ENCODE peak calls at places on chromosomes 16 and 17, in seven cellular contexts. V, T, S, F, I, Y and R are unnamed samples.

GRCh38 chr16:58021661-58022551 is 3.6 kb upstream of the MMP15 start:
- DNase-seq in V (no peak), T (no peak), S (no peak), F (no peak), I (no peak), Y (no peak), R (no peak)

GRCh38 chr16:75462804-75463203 is 1.7 kb downstream of the TMEM170A start:
- DNase-seq in V (no peak), T (no peak), S (no peak), F (no peak), I (no peak), Y (no peak), R (no peak)

GRCh38 chr17:388087-388486 is 35.5 kb upstream of the RPH3AL start:
- DNase-seq in V (no peak), T (no peak), S (no peak), F (no peak), I (no peak), Y (no peak), R (no peak)

GRCh38 chr17:75068750-75069149 is 19.0 kb upstream of the SLC16A5 start:
- DNase-seq in V (no peak), T (no peak), S (no peak), F (no peak), I (no peak), Y (no peak), R (no peak)

GRCh38 chr16:79776243-79776884 is 175.8 kb upstream of the MAF start:
- DNase-seq in V (no peak), T (no peak), S (no peak), F (no peak), I (no peak), Y (peak; percentile 40), R (no peak)

GRCh38 chr16:84277244-84277823 is 17.3 kb upstream of the WFDC1 start:
- DNase-seq in V (peak; percentile 58), T (peak; percentile 73), S (no peak), F (peak; percentile 56), I (peak; percentile 41), Y (peak; percentile 80), R (peak; percentile 44)

GRCh38 chr16:85564277-85565051 is 48.7 kb upstream of the GSE1 start:
- DNase-seq in V (peak; percentile 28), T (no peak), S (no peak), F (no peak), I (no peak), Y (no peak), R (no peak)

GRCh38 chr16:75257886-75258806 is 6.7 kb upstream of the BCAR1 start:
- DNase-seq in V (no peak), T (no peak), S (no peak), F (no peak), I (no peak), Y (no peak), R (no peak)

GRCh38 chr16:80615751-80616150 is 75.0 kb downstream of the DYNLRB2 start:
- DNase-seq in V (no peak), T (no peak), S (no peak), F (no peak), I (no peak), Y (no peak), R (no peak)

GRCh38 chr17:17080181-17080631 is 37.9 kb downstream of the MPRIP start:
- DNase-seq in V (no peak), T (no peak), S (no peak), F (no peak), I (no peak), Y (no peak), R (no peak)

GRCh38 chr16:53224932-53225533 is 170.2 kb downstream of the CHD9 start:
- DNase-seq in V (no peak), T (no peak), S (no peak), F (no peak), I (no peak), Y (no peak), R (no peak)

GRCh38 chr17:28346746-28347246 is 10.5 kb downstream of the POLDIP2 start:
- DNase-seq in V (no peak), T (no peak), S (no peak), F (no peak), I (no peak), Y (no peak), R (no peak)

GRCh38 chr16:58393138-58393504 is 850 bp downstream of the GINS3 start:
- DNase-seq in V (no peak), T (no peak), S (no peak), F (no peak), I (peak; percentile 20), Y (no peak), R (no peak)